ENCODE peak calls at places on chromosome 21, in seven cellular contexts. C, Y, T, N, P, R and M are unnamed samples.

GRCh38 chr21:36917487-36918158 is 48.8 kb downstream of the HLCS start:
- DNase-seq in C (peak), Y (peak), T (peak), N (peak), P (peak), R (no peak), M (no peak)

GRCh38 chr21:15063081-15063820 is 1.5 kb downstream of the NRIP1 start:
- DNase-seq in C (no peak), Y (peak), T (peak), N (peak), P (peak), R (no peak), M (no peak)

GRCh38 chr21:15820327-15820726 is 90.5 kb downstream of the USP25 start:
- DNase-seq in C (no peak), Y (no peak), T (no peak), N (no peak), P (no peak), R (no peak), M (no peak)

GRCh38 chr21:45467221-45467779 is 62.3 kb downstream of the COL18A1 start:
- DNase-seq in C (no peak), Y (no peak), T (no peak), N (no peak), P (no peak), R (no peak), M (no peak)

GRCh38 chr21:40056031-40056430 is 188.8 kb downstream of the PCP4 start:
- DNase-seq in C (no peak), Y (no peak), T (no peak), N (no peak), P (no peak), R (no peak), M (no peak)

GRCh38 chr21:45219517-45219916 is 68.2 kb downstream of the POFUT2 start:
- DNase-seq in C (no peak), Y (peak), T (no peak), N (no peak), P (no peak), R (no peak), M (no peak)

GRCh38 chr21:17370750-17371325 is 142.0 kb upstream of the CXADR start:
- DNase-seq in C (no peak), Y (no peak), T (no peak), N (no peak), P (no peak), R (no peak), M (no peak)

GRCh38 chr21:38121888-38122705 is 134.7 kb upstream of the KCNJ15 start:
- DNase-seq in C (no peak), Y (no peak), T (no peak), N (peak), P (no peak), R (no peak), M (no peak)

GRCh38 chr21:16028163-16028562 is 298.4 kb downstream of the USP25 start:
- DNase-seq in C (no peak), Y (no peak), T (no peak), N (no peak), P (no peak), R (no peak), M (no peak)

GRCh38 chr21:37503848-37504467 is 137.4 kb downstream of the DYRK1A start:
- DNase-seq in C (no peak), Y (peak), T (peak), N (no peak), P (peak), R (no peak), M (no peak)

GRCh38 chr21:35048183-35048601 is 910 bp downstream of the RUNX1 start:
- DNase-seq in C (no peak), Y (no peak), T (no peak), N (no peak), P (no peak), R (no peak), M (no peak)

GRCh38 chr21:46078984-46079356 is 18.9 kb upstream of the COL6A2 start:
- DNase-seq in C (no peak), Y (no peak), T (no peak), N (peak), P (no peak), R (no peak), M (no peak)

GRCh38 chr21:35257413-35257812 is 208.3 kb upstream of the RUNX1 start:
- DNase-seq in C (no peak), Y (peak), T (peak), N (no peak), P (no peak), R (no peak), M (peak)

GRCh38 chr21:46009951-46010655 is 28.5 kb downstream of the COL6A1 start:
- DNase-seq in C (no peak), Y (no peak), T (no peak), N (no peak), P (no peak), R (no peak), M (no peak)

GRCh38 chr21:16674949-16675348 is 837.9 kb upstream of the CXADR start:
- DNase-seq in C (no peak), Y (no peak), T (no peak), N (no peak), P (no peak), R (no peak), M (no peak)

GRCh38 chr21:25421327-25422028 is 185.8 kb downstream of the MRPL39 start:
- DNase-seq in C (peak), Y (peak), T (peak), N (no peak), P (no peak), R (peak), M (no peak)

GRCh38 chr21:35394634-35395369 is 345.7 kb upstream of the RUNX1 start:
- DNase-seq in C (no peak), Y (no peak), T (no peak), N (no peak), P (peak), R (no peak), M (no peak)

GRCh38 chr21:18951291-18952038 is 547.9 kb upstream of the TMPRSS15 start:
- DNase-seq in C (peak), Y (no peak), T (no peak), N (no peak), P (no peak), R (no peak), M (no peak)

GRCh38 chr21:35400233-35400939 is 351.3 kb upstream of the RUNX1 start:
- DNase-seq in C (peak), Y (peak), T (peak), N (peak), P (peak), R (peak), M (peak)

GRCh38 chr21:35048706-35049617 is at the start of gene RUNX1:
- DNase-seq in C (no peak), Y (peak), T (peak), N (peak), P (no peak), R (peak), M (no peak)

GRCh38 chr21:45002381-45003204 is 62.8 kb downstream of the SLX9 start:
- DNase-seq in C (no peak), Y (no peak), T (no peak), N (no peak), P (no peak), R (no peak), M (no peak)

GRCh38 chr21:33327792-33328433 is 3.1 kb downstream of the IFNAR1 start:
- DNase-seq in C (no peak), Y (no peak), T (no peak), N (no peak), P (no peak), R (no peak), M (no peak)

GRCh38 chr21:33325222-33326067 is 675 bp downstream of the IFNAR1 start:
- DNase-seq in C (no peak), Y (peak), T (peak), N (peak), P (peak), R (no peak), M (no peak)

GRCh38 chr21:33327326-33327725 is 2.6 kb downstream of the IFNAR1 start:
- DNase-seq in C (no peak), Y (no peak), T (no peak), N (no peak), P (no peak), R (no peak), M (no peak)

GRCh38 chr21:33324311-33325221 is at the start of gene IFNAR1:
- DNase-seq in C (peak), Y (peak), T (peak), N (peak), P (peak), R (peak), M (peak)
- TF ChIP-seq POLR2A in C (peak), Y (peak), T (peak), N (peak), P (peak), R (peak), M (peak)

DNA sequence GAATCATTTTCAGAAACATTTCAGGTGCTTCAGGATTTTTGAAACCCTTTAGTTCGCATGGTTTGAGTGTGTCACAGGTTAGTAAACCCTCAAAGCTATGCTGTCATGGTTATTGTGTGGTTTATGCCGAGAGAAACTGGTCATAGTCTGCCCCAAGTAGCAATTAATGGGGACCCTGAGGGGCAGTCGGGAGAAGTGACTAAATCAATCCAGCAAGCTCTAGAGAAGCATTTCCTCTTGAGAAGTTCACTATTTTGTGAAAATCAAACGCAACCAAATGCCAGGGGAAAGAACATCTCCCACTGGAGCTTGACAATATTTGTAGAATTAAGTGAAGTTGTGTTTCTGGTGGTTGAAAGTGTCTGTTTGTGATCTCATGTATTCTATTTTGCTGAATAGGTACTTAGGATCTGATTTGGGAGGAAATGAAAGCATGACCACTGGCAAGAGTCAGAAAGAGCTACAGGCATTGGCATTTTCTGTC is 63.0 kb upstream of the BACH1 start:
- DNase-seq in C (no peak), Y (no peak), T (no peak), N (no peak), P (no peak), R (peak), M (no peak)
- H2AFZ ChIP-seq in C (no peak), Y (no peak), T (peak), N (no peak), P (no peak), R (peak), M (no peak)

GRCh38 chr21:26964379-26964778 is 2.5 kb downstream of the ADAMTS5 start:
- DNase-seq in C (no peak), Y (peak), T (no peak), N (no peak), P (no peak), R (no peak), M (no peak)

GRCh38 chr21:26965567-26966359 is 1.1 kb downstream of the ADAMTS5 start:
- DNase-seq in C (no peak), Y (peak), T (no peak), N (no peak), P (no peak), R (no peak), M (no peak)

GRCh38 chr21:26966360-26966977 is 419 bp downstream of the ADAMTS5 start:
- DNase-seq in C (no peak), Y (peak), T (no peak), N (no peak), P (no peak), R (no peak), M (no peak)

GRCh38 chr21:26965091-26965566 is 1.8 kb downstream of the ADAMTS5 start:
- DNase-seq in C (no peak), Y (no peak), T (no peak), N (no peak), P (no peak), R (no peak), M (no peak)

DNA sequence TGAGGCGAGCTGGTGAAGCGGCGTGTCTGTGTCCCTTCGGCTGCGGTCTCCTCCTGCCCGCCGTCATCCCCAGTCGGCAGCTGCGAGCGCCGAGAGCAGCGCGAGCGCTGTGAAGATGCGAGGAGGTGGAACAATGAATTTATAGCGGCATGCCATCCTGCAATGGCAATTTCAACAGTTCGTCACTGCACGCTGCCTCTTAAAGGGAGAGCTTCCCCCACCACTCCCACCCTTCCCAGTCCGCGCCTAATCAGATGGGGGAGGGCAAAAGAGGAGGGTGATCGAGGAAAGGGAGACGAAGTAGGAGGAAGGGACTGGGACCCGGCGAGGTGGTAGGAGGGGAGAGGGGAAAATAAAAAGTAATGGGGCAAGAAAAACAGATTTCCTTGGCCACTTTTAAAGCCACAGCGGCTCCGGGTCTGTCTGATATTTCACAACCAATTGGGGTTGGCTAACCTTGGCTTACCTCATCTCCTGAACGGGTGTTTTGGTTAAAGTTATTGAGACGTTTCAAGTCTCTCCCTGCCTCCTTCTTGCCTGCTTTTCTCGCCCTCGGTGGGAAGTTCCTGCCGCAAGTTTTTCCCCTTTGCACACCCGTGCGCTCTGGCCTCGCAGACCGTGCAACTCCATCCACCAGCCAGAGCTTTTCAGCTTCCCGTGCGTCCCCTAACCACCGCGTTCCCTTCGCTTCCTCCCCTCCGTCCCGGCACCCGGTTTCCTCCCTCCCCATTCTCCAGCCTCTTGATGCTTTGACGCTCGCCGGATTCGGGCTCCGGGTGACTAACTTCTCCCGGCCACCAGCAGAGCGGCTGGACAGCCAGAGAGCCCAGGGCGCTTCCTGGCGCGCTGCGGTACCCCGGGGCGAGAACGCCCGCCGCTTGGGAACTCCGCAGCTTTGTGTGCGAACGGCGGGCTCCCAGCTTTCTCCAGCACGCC is at the start of gene ADAMTS5:
- DNase-seq in C (no peak), Y (peak), T (peak), N (no peak), P (no peak), R (no peak), M (no peak)
- TF ChIP-seq POLR2A in C (no peak), Y (peak), T (no peak), N (no peak), P (no peak), R (no peak), M (no peak)

DNA sequence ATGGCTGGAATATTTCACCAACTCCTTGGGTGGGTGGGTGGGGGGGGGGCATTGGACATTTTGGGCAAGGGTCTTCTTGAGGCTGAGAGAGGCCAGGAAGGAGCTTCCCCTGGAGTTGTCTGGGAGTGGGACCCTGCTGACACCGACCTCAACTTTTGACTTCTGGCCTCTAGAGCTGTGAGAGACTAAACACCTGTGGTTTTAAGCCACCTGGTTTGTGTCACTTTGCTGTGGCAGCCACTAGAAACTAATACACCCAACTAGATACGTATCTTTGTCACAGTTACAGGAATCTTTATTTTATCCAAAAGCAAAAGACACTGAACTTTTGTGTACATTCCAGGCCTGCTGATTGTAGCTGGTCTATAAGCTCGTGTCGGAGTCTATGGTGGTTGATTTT is 9.9 kb upstream of the RIPK4 start:
- DNase-seq in C (no peak), Y (no peak), T (no peak), N (no peak), P (no peak), R (no peak), M (no peak)
- H2AFZ ChIP-seq in C (no peak), Y (no peak), T (no peak), N (no peak), P (no peak), R (no peak), M (no peak)